ENCODE peak calls at places on chromosomes 6 and 20, in six cellular contexts. L, T, H, C, J and E are unnamed samples.

GRCh38 chr6:124524821-124525220 is 437.4 kb upstream of the RNF217 start:
- DNase-seq in L (no peak), T (no peak), H (no peak), C (peak), J (no peak), E (no peak)

GRCh38 chr20:14093652-14094051 is 98.3 kb downstream of the MACROD2 start:
- DNase-seq in L (no peak), T (no peak), H (no peak), C (no peak), J (no peak), E (no peak)

GRCh38 chr6:2376429-2377355 is 131.3 kb upstream of the GMDS start:
- DNase-seq in L (no peak), T (no peak), H (no peak), C (no peak), J (no peak), E (peak)

GRCh38 chr6:56475736-56476457 is 166.8 kb downstream of the DST start:
- DNase-seq in L (no peak), T (no peak), H (peak), C (no peak), J (no peak), E (no peak)

GRCh38 chr6:37653229-37653628 is 44.5 kb downstream of the MDGA1 start:
- DNase-seq in L (no peak), T (no peak), H (no peak), C (no peak), J (no peak), E (no peak)

GRCh38 chr20:24450646-24451376 is 18.6 kb upstream of the SYNDIG1 start:
- DNase-seq in L (no peak), T (no peak), H (no peak), C (no peak), J (no peak), E (no peak)

GRCh38 chr6:128520436-128521301 is at the start of gene PTPRK:
- DNase-seq in L (peak), T (peak), H (peak), C (peak), J (no peak), E (peak)

GRCh38 chr6:30470968-30471367 is 18.3 kb upstream of the HLA-E start:
- DNase-seq in L (no peak), T (no peak), H (no peak), C (no peak), J (no peak), E (no peak)

GRCh38 chr6:84549912-84550311 is 214.5 kb downstream of the TBX18 start:
- DNase-seq in L (no peak), T (no peak), H (no peak), C (no peak), J (no peak), E (peak)

GRCh38 chr6:28766426-28766825 is 157.4 kb downstream of the TRIM27 start:
- DNase-seq in L (no peak), T (no peak), H (no peak), C (no peak), J (no peak), E (no peak)

GRCh38 chr6:170292778-170293164 is 1.9 kb upstream of the DLL1 start:
- DNase-seq in L (no peak), T (no peak), H (no peak), C (no peak), J (no peak), E (peak)

GRCh38 chr20:47336013-47336754 is 20.3 kb downstream of the ZMYND8 start:
- DNase-seq in L (peak), T (no peak), H (peak), C (no peak), J (no peak), E (peak)

GRCh38 chr6:55512904-55513303 is 66.1 kb downstream of the HMGCLL1 start:
- DNase-seq in L (no peak), T (no peak), H (no peak), C (no peak), J (no peak), E (no peak)

GRCh38 chr20:50866036-50866685 is 65.1 kb downstream of the ADNP start:
- DNase-seq in L (no peak), T (no peak), H (no peak), C (no peak), J (no peak), E (no peak)

GRCh38 chr6:16102208-16102607 is 26.7 kb upstream of the MYLIP start:
- DNase-seq in L (no peak), T (no peak), H (no peak), C (peak), J (no peak), E (no peak)

GRCh38 chr20:41034239-41034638 is 5.6 kb downstream of the TOP1 start:
- DNase-seq in L (no peak), T (no peak), H (no peak), C (no peak), J (no peak), E (no peak)

GRCh38 chr20:25695532-25696383 is 895 bp downstream of the ZNF337 start:
- DNase-seq in L (peak), T (no peak), H (no peak), C (peak), J (peak), E (peak)

GRCh38 chr6:123127807-123128206 is 131.8 kb downstream of the CLVS2 start:
- DNase-seq in L (no peak), T (no peak), H (no peak), C (no peak), J (no peak), E (no peak)

GRCh38 chr6:47631248-47632196 is 66.9 kb upstream of the ADGRF4 start:
- DNase-seq in L (peak), T (peak), H (no peak), C (peak), J (peak), E (peak)

GRCh38 chr6:15096894-15097837 is 148.7 kb upstream of the JARID2 start:
- DNase-seq in L (no peak), T (no peak), H (no peak), C (no peak), J (no peak), E (peak)

GRCh38 chr6:128569737-128570438 is 49.5 kb upstream of the PTPRK start:
- DNase-seq in L (peak), T (no peak), H (no peak), C (peak), J (no peak), E (peak)

GRCh38 chr6:28322661-28323060 is 13.3 kb downstream of the ZSCAN31 start:
- DNase-seq in L (no peak), T (no peak), H (no peak), C (no peak), J (no peak), E (no peak)

GRCh38 chr6:33812669-33813068 is 8.9 kb upstream of the MLN start:
- DNase-seq in L (peak), T (peak), H (peak), C (peak), J (peak), E (peak)

GRCh38 chr6:143598466-143599080 is 79.2 kb upstream of the PHACTR2 start:
- DNase-seq in L (no peak), T (no peak), H (peak), C (no peak), J (peak), E (no peak)

GRCh38 chr20:25251019-25251418 is 3.1 kb downstream of the PYGB start:
- DNase-seq in L (no peak), T (no peak), H (no peak), C (no peak), J (no peak), E (no peak)

GRCh38 chr20:20367681-20368413 is at the start of gene INSM1:
- DNase-seq in L (no peak), T (no peak), H (no peak), C (peak), J (no peak), E (no peak)

GRCh38 chr20:6562111-6562510 is 205.4 kb upstream of the BMP2 start:
- DNase-seq in L (peak), T (no peak), H (no peak), C (no peak), J (no peak), E (peak)

GRCh38 chr6:37794825-37795224 is 24.7 kb upstream of the ZFAND3 start:
- DNase-seq in L (peak), T (no peak), H (no peak), C (no peak), J (no peak), E (peak)

GRCh38 chr6:108117427-108118358 is 43.2 kb upstream of the OSTM1 start:
- DNase-seq in L (peak), T (no peak), H (peak), C (peak), J (peak), E (peak)

GRCh38 chr20:37918035-37918434 is 15.1 kb downstream of the VSTM2L start:
- DNase-seq in L (no peak), T (no peak), H (no peak), C (no peak), J (no peak), E (no peak)

GRCh38 chr6:130995783-130996447 is 67.1 kb downstream of the EPB41L2 start:
- DNase-seq in L (no peak), T (no peak), H (no peak), C (no peak), J (no peak), E (no peak)

GRCh38 chr6:13296536-13296997 is 31.8 kb downstream of the TBC1D7 start:
- DNase-seq in L (no peak), T (no peak), H (no peak), C (no peak), J (no peak), E (no peak)

GRCh38 chr6:159701413-159701999 is 8.5 kb upstream of the SOD2 start:
- DNase-seq in L (peak), T (no peak), H (no peak), C (no peak), J (no peak), E (peak)

GRCh38 chr6:43331470-43331869 is 22.8 kb upstream of the CRIP3 start:
- DNase-seq in L (no peak), T (peak), H (no peak), C (no peak), J (no peak), E (no peak)

GRCh38 chr6:24910850-24911712 is 24.7 kb downstream of the RIPOR2 start:
- DNase-seq in L (peak), T (peak), H (peak), C (peak), J (no peak), E (peak)

GRCh38 chr6:45681860-45682488 is 304.2 kb upstream of the SUPT3H start:
- DNase-seq in L (no peak), T (peak), H (no peak), C (no peak), J (no peak), E (peak)

GRCh38 chr20:63180541-63181185 is 35.3 kb downstream of the YTHDF1 start:
- DNase-seq in L (no peak), T (no peak), H (no peak), C (no peak), J (no peak), E (no peak)